ENCODE peak calls at places on chromosomes 5 and 9, in seven cellular contexts. C, W, U, R, T, Z and L are unnamed samples.

GRCh38 chr5:97538916-97539315 is 355.9 kb upstream of the RIOK2 start:
- DNase-seq in T (no peak), W (no peak), Z (no peak), C (no peak), R (no peak), U (no peak), L (no peak)

GRCh38 chr9:116387934-116388714 is 234.5 kb downstream of the PAPPA start:
- DNase-seq in R (no peak), T (no peak), U (no peak), Z (no peak), W (no peak), C (no peak), L (no peak)

GRCh38 chr5:134075102-134075501 is 39.4 kb upstream of the TCF7 start:
- DNase-seq in U (no peak), C (no peak), R (no peak), W (no peak), T (no peak), Z (no peak), L (no peak)

GRCh38 chr5:75438722-75439121 is 72.7 kb downstream of the CERT1 start:
- DNase-seq in C (no peak), W (no peak), Z (no peak), T (no peak), R (no peak), U (no peak), L (no peak)

GRCh38 chr9:127519301-127520166 is 68.2 kb downstream of the LRSAM1 start:
- DNase-seq in Z (no peak), C (no peak), R (no peak), U (peak; percentile 19), W (no peak), T (no peak), L (no peak)

GRCh38 chr9:32525506-32525905 is 490 bp downstream of the RIGI start:
- DNase-seq in T (no peak), R (no peak), W (no peak), Z (no peak), C (no peak), U (peak; percentile 7), L (no peak)

GRCh38 chr5:102869230-102869629 is 114.1 kb downstream of the PAM start:
- DNase-seq in C (no peak), U (no peak), Z (no peak), R (no peak), T (no peak), W (no peak), L (no peak)

GRCh38 chr9:6715755-6716643 is 41.8 kb upstream of the KDM4C start:
- DNase-seq in T (no peak), R (peak; percentile 79), W (peak; percentile 82), Z (peak; percentile 71), C (no peak), U (peak; percentile 76), L (no peak)

GRCh38 chr5:135435467-135436330 is 11.4 kb downstream of the DCANP1 start:
- DNase-seq in Z (no peak), W (peak; percentile 49), C (no peak), T (no peak), U (no peak), R (no peak), L (no peak)

GRCh38 chr5:111583761-111584203 is 71.4 kb upstream of the STARD4 start:
- DNase-seq in C (no peak), Z (no peak), T (no peak), W (no peak), R (no peak), U (no peak), L (no peak)

GRCh38 chr9:35611230-35611797 is 6.3 kb downstream of the TESK1 start:
- DNase-seq in W (peak; percentile 77), Z (peak; percentile 46), C (no peak), U (no peak), R (peak; percentile 17), T (peak; percentile 39), L (no peak)

GRCh38 chr9:123425261-123425821 is 69.3 kb downstream of the CRB2 start:
- DNase-seq in Z (no peak), T (no peak), C (no peak), W (no peak), R (no peak), U (no peak), L (no peak)

GRCh38 chr9:99451121-99451606 is 229.1 kb downstream of the SEC61B start:
- DNase-seq in R (no peak), Z (no peak), T (no peak), W (peak; percentile 30), C (no peak), U (no peak), L (no peak)

GRCh38 chr5:73945505-73945904 is 319.5 kb downstream of the ARHGEF28 start:
- DNase-seq in Z (no peak), C (no peak), U (no peak), R (no peak), W (no peak), T (peak; percentile 42), L (no peak)

GRCh38 chr9:105138306-105138801 is 106.1 kb upstream of the SLC44A1 start:
- DNase-seq in W (no peak), C (peak; percentile 82), U (no peak), Z (no peak), R (peak; percentile 28), T (no peak), L (no peak)

GRCh38 chr5:60712950-60713349 is 13.0 kb upstream of the DEPDC1B start:
- DNase-seq in W (no peak), R (no peak), T (no peak), U (no peak), Z (no peak), C (no peak), L (no peak)
- TF ChIP-seq TAF1 in W (no peak), R (no peak), T (no peak), U (no peak), Z (no peak), C (no peak), L (no peak)

DNA sequence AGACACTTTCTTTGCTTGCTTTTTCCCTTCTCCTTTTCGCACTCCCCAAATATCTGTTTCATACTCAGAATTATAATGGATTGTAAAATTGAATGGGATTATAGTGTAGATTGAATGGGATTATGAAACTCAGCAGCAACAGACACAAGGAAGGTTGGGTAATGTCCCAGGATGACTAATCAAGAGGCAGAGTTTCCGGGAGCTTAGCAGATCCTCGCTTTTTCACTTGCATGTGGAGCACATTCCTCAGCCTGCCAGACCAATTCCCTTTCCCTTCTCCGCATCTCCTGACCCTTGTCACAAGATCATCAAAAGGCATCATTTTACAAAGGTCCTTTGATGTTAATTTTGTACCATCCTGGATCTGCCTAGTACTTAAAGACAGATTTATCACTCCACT is 55.1 kb upstream of the SLC1A1 start:
- DNase-seq in T (no peak), C (no peak), U (no peak), R (no peak), Z (no peak), W (no peak), L (no peak)
- TF ChIP-seq TAF1 in T (no peak), C (no peak), U (no peak), R (no peak), Z (no peak), W (no peak), L (no peak)

DNA sequence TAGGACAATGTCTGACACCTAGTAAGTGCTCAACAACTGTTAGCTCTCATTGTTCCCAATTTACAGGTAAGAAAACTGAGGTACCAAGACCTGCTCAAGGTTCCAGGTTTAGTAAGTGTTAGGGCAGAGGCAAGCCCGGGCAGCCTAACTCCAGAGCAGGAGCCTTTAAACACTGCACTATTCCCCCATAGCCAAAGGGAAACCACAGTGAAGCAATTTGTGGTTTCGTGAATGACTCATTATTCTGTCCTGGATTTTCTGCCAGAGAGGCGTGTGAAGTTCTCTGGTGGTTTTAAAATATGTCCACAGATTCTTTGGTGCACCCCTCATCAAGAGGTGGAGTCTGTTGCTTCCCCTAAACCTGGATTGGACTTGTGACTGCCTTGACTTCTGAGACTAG is 1.0 kb upstream of the MCC start:
- DNase-seq in R (peak; percentile 57), T (no peak), C (no peak), U (no peak), W (peak; percentile 22), Z (no peak), L (no peak)
- TF ChIP-seq TAF1 in R (no peak), T (no peak), C (no peak), U (no peak), W (no peak), Z (no peak), L (no peak)

GRCh38 chr5:109907751-109908150 is 218.0 kb downstream of the MAN2A1 start:
- DNase-seq in W (no peak), C (no peak), T (no peak), Z (no peak), R (no peak), U (no peak), L (no peak)
- TF ChIP-seq TAF1 in W (no peak), C (no peak), T (no peak), Z (no peak), R (no peak), U (no peak), L (no peak)

DNA sequence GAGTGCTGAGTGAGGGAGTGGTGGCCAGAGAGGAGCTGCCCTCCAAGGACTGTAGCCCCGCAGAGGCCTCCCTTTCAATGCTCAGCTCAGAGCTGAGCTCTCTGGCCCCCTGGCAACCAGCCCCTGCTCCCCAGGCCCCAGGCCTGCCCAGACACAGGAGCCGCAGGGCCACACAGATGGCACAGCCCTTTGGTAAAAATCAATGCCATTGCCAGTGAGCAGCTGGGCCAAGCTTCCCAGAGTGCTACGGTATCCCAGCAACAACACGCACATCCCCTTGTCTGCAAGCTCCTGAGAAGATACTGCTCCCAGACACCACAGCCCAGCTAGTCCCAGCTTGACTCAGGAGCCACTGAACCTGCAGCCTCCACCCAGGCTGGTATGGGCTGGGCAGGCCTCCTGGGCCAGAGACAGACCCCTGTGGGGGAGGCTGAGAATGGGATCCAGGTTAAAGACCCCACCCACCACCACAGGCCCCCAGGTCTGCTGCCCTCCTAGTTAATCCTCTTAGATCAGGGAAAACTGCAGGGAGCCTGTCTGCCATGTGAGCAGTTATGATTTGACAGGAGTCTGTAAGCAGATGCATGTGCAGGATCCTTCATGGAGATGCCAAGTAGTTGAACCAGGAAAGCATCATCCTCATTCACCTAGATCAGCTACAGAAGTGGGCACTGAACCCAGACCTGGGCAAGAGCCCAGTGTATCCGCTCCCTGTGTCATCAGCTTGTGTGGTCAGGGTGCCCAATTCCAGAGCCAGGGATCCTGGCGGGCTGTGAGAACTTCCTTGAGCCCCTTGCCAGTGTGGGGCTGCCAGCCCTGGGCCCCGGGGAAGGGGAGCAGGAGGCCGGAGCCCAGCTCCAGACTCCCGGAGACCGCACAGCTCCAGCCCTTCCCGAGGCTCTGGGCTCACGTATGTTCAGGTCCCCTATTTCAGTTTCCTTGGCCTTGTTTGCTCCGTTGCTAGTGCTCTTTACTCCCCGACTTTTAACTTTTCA is 26.7 kb upstream of the ADAMTS2 start:
- DNase-seq in U (no peak), R (no peak), T (no peak), Z (no peak), W (peak; percentile 64), C (no peak), L (no peak)
- TF ChIP-seq TAF1 in U (no peak), R (no peak), T (no peak), Z (no peak), W (no peak), C (no peak), L (no peak)

DNA sequence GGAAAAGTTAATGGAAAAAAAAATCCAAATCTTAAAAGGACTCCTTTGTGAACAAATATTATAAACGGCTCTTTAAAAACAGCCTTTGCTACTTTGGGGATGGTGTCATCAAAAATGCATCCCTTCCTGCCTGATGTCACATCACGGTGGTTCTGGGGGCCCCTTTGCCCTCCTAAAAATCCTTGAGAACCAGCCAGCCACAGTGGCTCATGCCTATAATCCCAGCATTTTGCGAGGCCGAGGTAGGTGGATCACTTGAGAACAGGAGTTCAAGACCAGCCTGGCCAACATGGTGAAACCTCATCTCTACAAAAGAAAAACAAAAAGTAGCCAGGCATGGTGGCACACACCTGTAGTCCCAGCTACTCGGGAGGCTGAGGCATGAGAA is 43.9 kb downstream of the FNBP1 start:
- DNase-seq in R (no peak), Z (no peak), W (no peak), U (no peak), C (no peak), T (no peak), L (no peak)
- TF ChIP-seq TAF1 in R (no peak), Z (no peak), W (no peak), U (no peak), C (no peak), T (no peak), L (no peak)